ENCODE peak calls at places on chromosomes 7 and 10, in four cellular contexts. D is CD8-positive, alpha-beta T cell; N is CD8-positive, alpha-beta memory T cell; V is NB4. F is an unnamed sample.

GRCh38 chr7:39392151-39392550 is 174.1 kb upstream of the YAE1 start:
- DNase-seq in D (no peak), N (no peak), V (no peak), F (no peak)

GRCh38 chr10:8137726-8138125 is 83.2 kb downstream of the GATA3 start:
- DNase-seq in V (peak), D (no peak), N (peak), F (no peak)

GRCh38 chr7:16212032-16212431 is 209.3 kb downstream of the CRPPA start:
- DNase-seq in D (no peak), V (no peak), N (no peak), F (no peak)

GRCh38 chr7:92645531-92646061 is 55.4 kb upstream of the FAM133B start:
- DNase-seq in D (no peak), N (no peak), V (peak), F (no peak)

GRCh38 chr7:113629244-113629643 is 289.6 kb downstream of the PPP1R3A start:
- DNase-seq in N (no peak), D (no peak), V (no peak), F (no peak)

GRCh38 chr10:47159361-47160228 is 140.4 kb upstream of the GDF10 start:
- DNase-seq in D (no peak), N (no peak), V (no peak), F (no peak)

GRCh38 chr7:44561962-44562621 is 11.6 kb downstream of the DDX56 start:
- DNase-seq in N (no peak), V (no peak), D (no peak), F (no peak)

GRCh38 chr10:125005312-125006187 is 63.6 kb downstream of the ZRANB1 start:
- DNase-seq in N (no peak), D (no peak), V (no peak), F (no peak)

GRCh38 chr7:92955081-92955480 is 118.7 kb upstream of the CDK6 start:
- DNase-seq in V (no peak), D (no peak), N (no peak), F (no peak)

GRCh38 chr7:26103541-26104070 is 48.4 kb upstream of the NFE2L3 start:
- DNase-seq in D (no peak), N (no peak), V (peak), F (no peak)

GRCh38 chr7:43933902-43934560 is 7.8 kb downstream of the UBE2D4 start:
- DNase-seq in V (no peak), D (no peak), N (no peak), F (no peak)

GRCh38 chr7:750111-750905 is 23.2 kb upstream of the PRKAR1B start:
- DNase-seq in V (no peak), N (no peak), D (no peak), F (no peak)

GRCh38 chr10:132110713-132111112 is 45.0 kb downstream of the JAKMIP3 start:
- DNase-seq in D (no peak), V (no peak), N (no peak), F (no peak)

GRCh38 chr10:72740526-72740925 is 48.6 kb downstream of the MCU start:
- DNase-seq in N (no peak), V (peak), D (no peak), F (peak)

GRCh38 chr10:10804998-10805737 is 212.5 kb upstream of the CELF2 start:
- DNase-seq in N (no peak), D (no peak), V (no peak), F (peak)

GRCh38 chr7:24336461-24336860 is 52.5 kb downstream of the NPY start:
- DNase-seq in D (no peak), V (no peak), N (no peak), F (no peak)

GRCh38 chr10:76034236-76035009 is 603.0 kb downstream of the LRMDA start:
- DNase-seq in V (no peak), D (no peak), N (no peak), F (no peak)

GRCh38 chr7:13542451-13542850 is 447.0 kb downstream of the ETV1 start:
- DNase-seq in V (no peak), N (no peak), D (no peak), F (no peak)

GRCh38 chr7:20122073-20122472 is 95.1 kb downstream of the MACC1 start:
- DNase-seq in N (no peak), D (no peak), V (no peak), F (no peak)

GRCh38 chr7:134365341-134366054 is 48.8 kb upstream of the SLC35B4 start:
- DNase-seq in V (no peak), N (no peak), D (no peak), F (peak)

GRCh38 chr7:24035653-24036414 is 248.2 kb upstream of the NPY start:
- DNase-seq in N (no peak), D (no peak), V (no peak), F (no peak)

GRCh38 chr10:44046605-44047004 is 338.3 kb downstream of the CXCL12 start:
- DNase-seq in D (no peak), V (no peak), N (no peak), F (peak)

GRCh38 chr7:620052-620451 is 100.4 kb upstream of the PDGFA start:
- DNase-seq in V (peak), N (no peak), D (no peak), F (no peak)

GRCh38 chr10:50516161-50516560 is 107.6 kb downstream of the SGMS1 start:
- DNase-seq in N (no peak), V (no peak), D (no peak), F (no peak)

GRCh38 chr7:152424348-152425108 is 11.3 kb downstream of the KMT2C start:
- DNase-seq in N (no peak), D (no peak), V (no peak), F (no peak)

GRCh38 chr10:86262671-86263165 is 103.9 kb downstream of the GRID1 start:
- DNase-seq in D (no peak), V (no peak), N (no peak), F (no peak)

GRCh38 chr7:437293-438280 is 82.1 kb downstream of the PDGFA start:
- DNase-seq in D (no peak), N (no peak), V (no peak), F (no peak)

GRCh38 chr7:151585744-151586424 is 66.2 kb upstream of the RHEB start:
- DNase-seq in N (no peak), V (no peak), D (no peak), F (no peak)

GRCh38 chr7:30470783-30471182 is 7.8 kb downstream of the NOD1 start:
- DNase-seq in D (no peak), N (no peak), V (no peak), F (peak)

GRCh38 chr7:158947627-158948026 is 91.3 kb downstream of the DYNC2I1 start:
- DNase-seq in D (no peak), V (no peak), N (no peak), F (no peak)

GRCh38 chr7:16817536-16817935 is 12.7 kb upstream of the AGR2 start:
- DNase-seq in N (no peak), D (no peak), V (no peak), F (peak)

GRCh38 chr10:68023292-68023691 is 51.8 kb downstream of the HERC4 start:
- DNase-seq in V (no peak), N (no peak), D (no peak), F (no peak)

GRCh38 chr7:132393789-132394261 is 182.4 kb downstream of the PLXNA4 start:
- DNase-seq in D (no peak), N (no peak), V (no peak), F (peak)

GRCh38 chr7:13169356-13169755 is 481.9 kb downstream of the ARL4A start:
- DNase-seq in N (no peak), D (no peak), V (no peak), F (no peak)

GRCh38 chr10:25177754-25178135 is 2.9 kb downstream of the GPR158 start:
- DNase-seq in N (no peak), D (no peak), V (no peak), F (no peak)

GRCh38 chr7:147586110-147586509 is 1004.5 kb upstream of the C7orf33 start:
- DNase-seq in N (no peak), V (no peak), D (no peak), F (no peak)

F was measured in fibroblast of gingiva.